ENCODE peak calls at places on chromosome 3, in six cellular contexts. A is endodermal cell, K is epithelial cell of proximal tubule, U is pancreas, N is left ventricle myocardium inferior, Q is stomach. G is an unnamed sample.

GRCh38 chr3:8755564-8756237 is 13.7 kb downstream of the OXTR start:
- DNase-seq in U (no peak), K (no peak), Q (no peak), N (no peak), A (peak; percentile 71), G (no peak)

GRCh38 chr3:159783780-159784747 is 204.6 kb upstream of the IL12A start:
- DNase-seq in N (no peak), Q (no peak), A (no peak), U (no peak), K (peak; percentile 79), G (no peak)

GRCh38 chr3:14374444-14374883 is 27.9 kb upstream of the SLC6A6 start:
- DNase-seq in Q (no peak), A (peak; percentile 73), N (peak; percentile 48), K (no peak), U (no peak), G (peak; percentile 68)

GRCh38 chr3:41598804-41599481 is 363.0 kb downstream of the ULK4 start:
- DNase-seq in Q (no peak), U (no peak), K (no peak), N (no peak), A (no peak), G (no peak)

GRCh38 chr3:190073264-190073663 is 47.4 kb downstream of the P3H2 start:
- DNase-seq in A (no peak), Q (no peak), K (peak; percentile 83), N (no peak), U (no peak), G (no peak)

GRCh38 chr3:151283387-151283786 is 5.0 kb upstream of the P2RY14 start:
- DNase-seq in K (no peak), Q (no peak), U (no peak), N (no peak), A (no peak), G (no peak)

GRCh38 chr3:173173652-173174051 is 32.6 kb upstream of the SPATA16 start:
- DNase-seq in K (no peak), N (no peak), Q (no peak), U (no peak), A (no peak), G (no peak)

GRCh38 chr3:153970735-153971347 is 150.3 kb upstream of the ARHGEF26 start:
- DNase-seq in A (no peak), K (no peak), U (no peak), N (no peak), Q (no peak), G (no peak)

GRCh38 chr3:111547645-111548044 is 5.6 kb downstream of the CD96 start:
- DNase-seq in U (no peak), K (no peak), A (no peak), Q (no peak), N (no peak), G (no peak)

GRCh38 chr3:135084404-135084803 is 289.3 kb downstream of the EPHB1 start:
- DNase-seq in U (no peak), N (no peak), A (no peak), K (no peak), Q (no peak), G (no peak)

GRCh38 chr3:162684260-162684659 is 1187.7 kb downstream of the OTOL1 start:
- DNase-seq in A (no peak), U (no peak), K (no peak), Q (no peak), N (no peak), G (no peak)

GRCh38 chr3:55477306-55478010 is 9.6 kb downstream of the WNT5A start:
- DNase-seq in N (no peak), K (no peak), Q (no peak), A (no peak), U (no peak), G (no peak)

GRCh38 chr3:22922317-22922716 is 280.8 kb upstream of the UBE2E2 start:
- DNase-seq in A (no peak), K (no peak), Q (no peak), N (no peak), U (no peak), G (no peak)

GRCh38 chr3:156317457-156317856 is 197.1 kb downstream of the KCNAB1 start:
- DNase-seq in Q (no peak), A (no peak), K (no peak), U (no peak), N (no peak), G (no peak)

GRCh38 chr3:197305854-197306253 is 7.4 kb upstream of the DLG1 start:
- DNase-seq in Q (no peak), U (no peak), N (no peak), A (no peak), K (no peak), G (no peak)

GRCh38 chr3:40317061-40317676 is 7.7 kb downstream of the EIF1B start:
- DNase-seq in A (peak; percentile 63), N (no peak), K (no peak), U (no peak), Q (no peak), G (no peak)

GRCh38 chr3:190193210-190193609 is 72.5 kb upstream of the P3H2 start:
- DNase-seq in U (no peak), A (no peak), K (no peak), Q (no peak), N (no peak), G (no peak)

GRCh38 chr3:184874709-184875644 is 63.0 kb downstream of the VPS8 start:
- DNase-seq in A (peak; percentile 63), U (no peak), Q (no peak), N (no peak), K (no peak), G (no peak)

GRCh38 chr3:30042274-30042859 is 564.0 kb upstream of the TGFBR2 start:
- DNase-seq in K (peak; percentile 25), A (peak; percentile 85), Q (peak; percentile 55), U (no peak), N (peak; percentile 22), G (no peak)

GRCh38 chr3:133944181-133944580 is 48.5 kb upstream of the RAB6B start:
- DNase-seq in K (peak; percentile 52), U (peak; percentile 12), N (no peak), A (no peak), Q (no peak), G (no peak)

GRCh38 chr3:11430207-11430606 is 158.0 kb downstream of the ATG7 start:
- DNase-seq in K (no peak), Q (no peak), U (no peak), N (no peak), A (no peak), G (no peak)

GRCh38 chr3:55252921-55253320 is 234.2 kb downstream of the WNT5A start:
- DNase-seq in U (no peak), K (no peak), A (no peak), Q (no peak), N (no peak), G (no peak)

GRCh38 chr3:51727500-51727899 is 20.6 kb downstream of the GRM2 start:
- DNase-seq in N (no peak), U (no peak), A (no peak), Q (no peak), K (no peak), G (no peak)

GRCh38 chr3:38139652-38140051 is 1.2 kb downstream of the MYD88 start:
- DNase-seq in U (no peak), A (peak; percentile 43), Q (peak; percentile 23), N (no peak), K (no peak), G (peak; percentile 49)
- H3K4me3 ChIP-seq in U (no peak overlapping the region), A (peak overlapping the region; percentile 88), Q (peak overlapping the region; percentile 77), N (peak overlapping the region; percentile 91), K (peak overlapping the region; percentile 92), G (peak overlapping the region; percentile 83)

GRCh38 chr3:167451282-167451681 is 22.6 kb downstream of the SERPINI2 start:
- DNase-seq in K (no peak), U (no peak), A (no peak), Q (no peak), N (no peak), G (no peak)
- TF ChIP-seq CTCF in K (no peak), U (no peak), A (peak; percentile 56), Q (no peak), N (no peak), G (no peak)

GRCh38 chr3:112958749-112959560 is 15.9 kb downstream of the CD200R1 start:
- DNase-seq in N (no peak), A (no peak), Q (no peak), U (no peak), K (no peak), G (no peak)
- H3K4me3 ChIP-seq in N (no peak overlapping the region), A (no peak overlapping the region), Q (no peak overlapping the region), U (no peak overlapping the region), K (no peak overlapping the region), G (no peak overlapping the region)

GRCh38 chr3:127253491-127253890 is 34.4 kb downstream of the PRR20G start:
- DNase-seq in U (no peak), N (no peak), K (no peak), A (no peak), Q (no peak), G (no peak)

GRCh38 chr3:127255516-127255915 is 32.3 kb downstream of the PRR20G start:
- DNase-seq in Q (no peak), A (no peak), U (no peak), N (no peak), K (no peak), G (no peak)

GRCh38 chr3:127256138-127256537 is 31.7 kb downstream of the PRR20G start:
- DNase-seq in Q (no peak), A (no peak), K (no peak), U (no peak), N (no peak), G (no peak)

GRCh38 chr3:127254001-127254400 is 33.8 kb downstream of the PRR20G start:
- DNase-seq in U (no peak), K (no peak), A (no peak), Q (no peak), N (no peak), G (no peak)

GRCh38 chr3:127254730-127255129 is 33.1 kb downstream of the PRR20G start:
- DNase-seq in K (no peak), Q (no peak), N (no peak), A (no peak), U (no peak), G (no peak)
- TF ChIP-seq CTCF in K (peak; percentile 75), Q (no peak), N (no peak), A (peak; percentile 54), U (no peak), G (peak; percentile 32)

GRCh38 chr3:48215466-48215865 is 7.8 kb upstream of the CAMP start:
- DNase-seq in U (no peak), Q (peak; percentile 33), N (peak; percentile 36), K (no peak), A (no peak), G (peak; percentile 66)
- H3K4me3 ChIP-seq in U (no peak overlapping the region), Q (no peak overlapping the region), N (no peak overlapping the region), K (no peak overlapping the region), A (no peak overlapping the region), G (no peak overlapping the region)

GRCh38 chr3:47824541-47825473 is 21.9 kb downstream of the DHX30 start:
- DNase-seq in U (peak; percentile 91), N (peak; percentile 75), Q (peak; percentile 80), A (peak; percentile 94), K (no peak), G (peak; percentile 90)
- TF ChIP-seq CTCF in U (peak; percentile 83), N (peak; percentile 93), Q (peak; percentile 26), A (peak; percentile 92), K (peak; percentile 76), G (peak; percentile 82)

DNA sequence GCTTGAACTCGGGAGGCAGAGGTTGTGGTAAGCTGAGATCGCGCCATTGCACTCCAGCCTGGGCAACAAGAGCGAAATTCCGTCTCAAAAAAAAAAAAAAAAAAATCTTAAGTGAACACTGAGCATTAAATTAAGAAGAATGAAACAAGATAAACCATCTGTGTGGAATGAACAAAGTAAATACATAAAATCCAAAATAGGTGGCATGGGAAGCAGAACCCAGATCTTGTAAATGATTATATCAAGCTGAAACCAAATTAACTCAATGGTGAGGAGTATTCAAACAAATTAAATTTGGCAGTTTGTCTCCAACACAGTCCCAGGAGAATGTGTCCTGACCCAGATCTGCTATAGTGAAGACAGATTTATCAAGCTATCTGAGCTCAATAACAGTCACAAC is 32.1 kb downstream of the STAG1 start:
- DNase-seq in Q (no peak), K (no peak), A (no peak), N (no peak), U (no peak), G (no peak)
- H3K4me3 ChIP-seq in Q (no peak overlapping the region), K (no peak overlapping the region), A (no peak overlapping the region), N (no peak overlapping the region), U (no peak overlapping the region), G (no peak overlapping the region)